ENCODE peak calls at places on chromosome 9, in nine cellular contexts. R, Q, B, G, D, L, H, I and O are unnamed samples.

GRCh38 chr9:9625248-9625647 is 987.6 kb downstream of the PTPRD start:
- DNase-seq in R (no peak), D (no peak), G (no peak), H (no peak), I (no peak), B (no peak), L (no peak), Q (no peak), O (no peak)

GRCh38 chr9:35756743-35757526 is 2.9 kb upstream of the MSMP start:
- DNase-seq in Q (peak; percentile 67), R (peak; percentile 78), I (peak; percentile 80), D (peak; percentile 66), G (peak; percentile 84), B (peak; percentile 60), L (peak; percentile 72), H (peak; percentile 49), O (peak; percentile 76)

GRCh38 chr9:125475385-125475784 is 213.8 kb downstream of the GAPVD1 start:
- DNase-seq in G (no peak), I (no peak), L (no peak), D (no peak), Q (no peak), H (no peak), B (no peak), R (no peak), O (no peak)

GRCh38 chr9:86321373-86321772 is 32.8 kb downstream of the TUT7 start:
- DNase-seq in D (no peak), H (no peak), Q (no peak), B (no peak), G (no peak), R (no peak), I (no peak), L (no peak), O (no peak)

GRCh38 chr9:19162956-19163355 is 35.7 kb upstream of the PLIN2 start:
- DNase-seq in L (peak; percentile 28), B (no peak), I (no peak), H (peak; percentile 46), G (no peak), R (no peak), D (no peak), Q (no peak), O (no peak)

GRCh38 chr9:35555246-35555701 is 49.8 kb upstream of the TESK1 start:
- DNase-seq in B (no peak), Q (no peak), D (no peak), I (no peak), L (no peak), H (no peak), R (no peak), G (no peak), O (no peak)

GRCh38 chr9:4062966-4063365 is 236.9 kb downstream of the GLIS3 start:
- DNase-seq in Q (no peak), G (no peak), B (no peak), L (no peak), I (no peak), R (no peak), D (no peak), H (no peak), O (no peak)

GRCh38 chr9:113823421-113823820 is 52.7 kb upstream of the ZNF618 start:
- DNase-seq in B (no peak), R (no peak), L (no peak), D (no peak), Q (no peak), H (no peak), G (no peak), I (no peak), O (no peak)

GRCh38 chr9:100739208-100739607 is 161.3 kb downstream of the CAVIN4 start:
- DNase-seq in Q (no peak), B (no peak), R (no peak), D (no peak), G (no peak), L (no peak), H (no peak), I (no peak), O (no peak)

GRCh38 chr9:37324691-37325490 is 97.6 kb upstream of the GRHPR start:
- DNase-seq in R (no peak), D (no peak), B (no peak), I (no peak), L (no peak), Q (no peak), H (no peak), G (no peak), O (no peak)

GRCh38 chr9:137073992-137074399 is 3.3 kb upstream of the UAP1L1 start:
- DNase-seq in B (no peak), I (no peak), G (no peak), Q (no peak), R (peak; percentile 53), L (no peak), H (no peak), D (no peak), O (no peak)

GRCh38 chr9:93125331-93125894 is 8.6 kb downstream of the NINJ1 start:
- DNase-seq in B (peak; percentile 25), H (peak; percentile 5), R (no peak), I (peak; percentile 52), D (peak; percentile 7), L (no peak), G (no peak), Q (peak; percentile 7), O (no peak)

GRCh38 chr9:89154651-89155336 is 23.8 kb downstream of the SHC3 start:
- DNase-seq in R (no peak), Q (no peak), L (no peak), I (no peak), G (no peak), D (no peak), B (no peak), H (no peak), O (no peak)

GRCh38 chr9:131010482-131011273 is 1.7 kb downstream of the LAMC3 start:
- DNase-seq in D (no peak), G (no peak), R (no peak), Q (no peak), B (no peak), I (no peak), H (no peak), L (no peak), O (no peak)

GRCh38 chr9:98567540-98568233 is 141.0 kb downstream of the GABBR2 start:
- DNase-seq in B (no peak), D (no peak), H (no peak), Q (no peak), I (peak; percentile 17), L (no peak), G (no peak), R (peak; percentile 4), O (no peak)

GRCh38 chr9:96503918-96504317 is 53.9 kb downstream of the HABP4 start:
- DNase-seq in D (no peak), B (no peak), L (no peak), G (no peak), R (no peak), Q (no peak), I (no peak), H (no peak), O (no peak)
- TF ChIP-seq CTCF in D (no peak), B (no peak), L (no peak), G (no peak), R (no peak), Q (no peak), I (no peak), H (no peak), O (no peak)

GRCh38 chr9:133738039-133738805 is at the start of gene SARDH:
- DNase-seq in G (peak; percentile 52), H (peak; percentile 25), I (peak; percentile 63), R (peak; percentile 45), B (no peak), D (no peak), L (peak; percentile 63), Q (peak; percentile 55), O (peak; percentile 62)
- H3K27ac ChIP-seq in G (no peak within 1 kb of the TSS), H (no peak within 1 kb of the TSS), I (no peak within 1 kb of the TSS), R (no peak within 1 kb of the TSS), B (no peak within 1 kb of the TSS), D (no peak within 1 kb of the TSS), L (no peak within 1 kb of the TSS), Q (no peak within 1 kb of the TSS), O (no peak within 1 kb of the TSS)

GRCh38 chr9:69916950-69917349 is 96.3 kb downstream of the CFAP95 start:
- DNase-seq in Q (no peak), R (no peak), L (no peak), G (no peak), B (no peak), D (no peak), H (no peak), I (no peak), O (no peak)
- TF ChIP-seq CTCF in Q (no peak), R (no peak), L (no peak), G (no peak), B (no peak), D (no peak), H (no peak), I (no peak), O (no peak)

GRCh38 chr9:109214414-109214813 is 47.4 kb upstream of the FRRS1L start:
- DNase-seq in G (no peak), I (no peak), D (no peak), H (no peak), Q (no peak), L (no peak), R (no peak), B (no peak), O (no peak)

GRCh38 chr9:109213300-109214121 is 46.5 kb upstream of the FRRS1L start:
- DNase-seq in Q (no peak), R (no peak), L (peak; percentile 30), D (no peak), I (no peak), G (no peak), B (no peak), H (no peak), O (peak; percentile 28)

GRCh38 chr9:109212768-109213167 is 45.7 kb upstream of the FRRS1L start:
- DNase-seq in H (no peak), Q (no peak), G (no peak), B (no peak), I (peak; percentile 56), L (no peak), R (no peak), D (no peak), O (no peak)
- H3K27ac ChIP-seq in H (no peak overlapping the region), Q (no peak overlapping the region), G (peak overlapping the region; percentile 18), B (no peak overlapping the region), I (no peak overlapping the region), L (peak overlapping the region; percentile 74), R (no peak overlapping the region), D (no peak overlapping the region), O (no peak overlapping the region)